ENCODE peak calls at places on chromosomes 5 and 9, in seven cellular contexts. T is SK-N-SH, G is HCT116, P is H1, U is HepG2, H is K562, Q is GM12878. C is an unnamed sample.
A peak's percentile ranks its signal among the peaks of the same experiment; 100 is the strongest.

GRCh38 chr5:137735531-137736284 is at the start of gene KLHL3:
- DNase-seq in U (peak; percentile 13), P (peak; percentile 76), Q (no peak), H (no peak), T (peak; percentile 68), G (no peak), C (peak; percentile 37)

GRCh38 chr5:178241688-178242231 is 9.2 kb upstream of the PHYKPL start:
- DNase-seq in Q (no peak), P (no peak), U (no peak), T (peak; percentile 21), H (no peak), G (no peak), C (no peak)

GRCh38 chr5:135626636-135627035 is 47.8 kb upstream of the CXCL14 start:
- DNase-seq in Q (no peak), T (no peak), P (no peak), G (no peak), H (no peak), U (no peak), C (no peak)

GRCh38 chr9:137978262-137978714 is 100.7 kb downstream of the CACNA1B start:
- DNase-seq in P (no peak), H (no peak), G (no peak), T (no peak), U (no peak), Q (no peak), C (no peak)

GRCh38 chr5:55441107-55441771 is 93.5 kb downstream of the PLPP1 start:
- DNase-seq in Q (no peak), G (no peak), H (no peak), P (no peak), T (no peak), U (no peak), C (no peak)

GRCh38 chr5:122805481-122805880 is 30.6 kb downstream of the SNX2 start:
- DNase-seq in H (no peak), P (no peak), G (no peak), T (no peak), U (no peak), Q (no peak), C (no peak)

GRCh38 chr5:126851441-126852103 is 74.6 kb downstream of the LMNB1 start:
- DNase-seq in T (no peak), G (no peak), Q (no peak), H (no peak), U (no peak), P (no peak), C (no peak)

GRCh38 chr9:129685220-129685932 is 19.9 kb downstream of the PRRX2 start:
- DNase-seq in T (no peak), H (no peak), Q (no peak), U (no peak), P (no peak), G (peak; percentile 68), C (no peak)

GRCh38 chr5:143887302-143887638 is 75.3 kb downstream of the HMHB1 start:
- DNase-seq in H (no peak), Q (no peak), U (no peak), G (no peak), P (no peak), T (peak; percentile 63), C (no peak)

GRCh38 chr9:77016111-77016525 is 3.3 kb upstream of the FOXB2 start:
- DNase-seq in P (no peak), G (no peak), H (no peak), U (no peak), Q (no peak), T (peak; percentile 43), C (no peak)

GRCh38 chr9:7967093-7967827 is 167.7 kb upstream of the DMAC1 start:
- DNase-seq in U (no peak), T (no peak), H (no peak), Q (no peak), P (no peak), G (no peak), C (no peak)

GRCh38 chr9:94804917-94805544 is 78.5 kb downstream of the AOPEP start:
- DNase-seq in H (no peak), G (no peak), Q (no peak), U (no peak), P (no peak), T (no peak), C (no peak)

GRCh38 chr5:55427157-55427556 is 107.6 kb downstream of the PLPP1 start:
- DNase-seq in Q (no peak), H (no peak), P (no peak), U (no peak), G (no peak), T (peak; percentile 22), C (no peak)

GRCh38 chr9:27542519-27542918 is 12.9 kb upstream of the MOB3B start:
- DNase-seq in G (no peak), U (no peak), Q (no peak), P (no peak), H (no peak), T (no peak), C (no peak)

GRCh38 chr9:78035369-78035993 is 3.9 kb upstream of the GNAQ start:
- DNase-seq in Q (peak; percentile 7), U (peak; percentile 69), G (peak; percentile 65), T (peak; percentile 65), H (peak; percentile 46), P (no peak), C (no peak)

GRCh38 chr9:107280543-107280942 is 2.5 kb upstream of the RAD23B start:
- DNase-seq in T (no peak), G (peak; percentile 37), Q (no peak), P (no peak), H (no peak), U (no peak), C (no peak)

GRCh38 chr5:100791376-100791775 is 111.7 kb downstream of the ST8SIA4 start:
- DNase-seq in U (no peak), Q (no peak), H (no peak), T (no peak), P (no peak), G (no peak), C (no peak)

GRCh38 chr5:108638021-108638420 is 109.7 kb upstream of the FER start:
- DNase-seq in G (no peak), P (no peak), Q (no peak), H (no peak), U (no peak), T (no peak), C (no peak)

GRCh38 chr9:37911271-37911681 is 7.3 kb upstream of the SLC25A51 start:
- DNase-seq in U (no peak), Q (no peak), G (no peak), P (no peak), T (no peak), H (no peak), C (no peak)

GRCh38 chr9:132982508-132982907 is 4.0 kb downstream of the GFI1B start:
- DNase-seq in Q (no peak), P (no peak), H (peak; percentile 30), U (no peak), T (no peak), G (no peak), C (no peak)

GRCh38 chr9:131477367-131477766 is 25.4 kb upstream of the POMT1 start:
- DNase-seq in T (no peak), G (no peak), P (no peak), H (no peak), Q (no peak), U (no peak), C (no peak)

GRCh38 chr5:20128346-20128745 is 140.3 kb upstream of the CDH18 start:
- DNase-seq in G (no peak), T (no peak), Q (no peak), H (no peak), P (no peak), U (no peak), C (no peak)

GRCh38 chr9:136373300-136374182 is at the start of gene CARD9:
- DNase-seq in T (peak; percentile 83), H (peak; percentile 82), G (no peak), Q (no peak), P (no peak), U (peak; percentile 66), C (no peak)

GRCh38 chr5:170758481-170758880 is 25.0 kb upstream of the GABRP start:
- DNase-seq in G (no peak), H (no peak), P (no peak), T (no peak), U (no peak), Q (no peak), C (no peak)

GRCh38 chr5:170757669-170758068 is 25.9 kb upstream of the GABRP start:
- DNase-seq in P (no peak), H (no peak), G (no peak), T (no peak), Q (no peak), U (no peak), C (no peak)

GRCh38 chr5:170755679-170756456 is 27.7 kb upstream of the GABRP start:
- DNase-seq in G (no peak), Q (no peak), T (peak; percentile 31), H (no peak), P (no peak), U (no peak), C (no peak)

GRCh38 chr5:170760126-170760525 is 23.4 kb upstream of the GABRP start:
- DNase-seq in T (no peak), G (no peak), Q (no peak), H (no peak), P (no peak), U (no peak), C (no peak)

GRCh38 chr5:170757182-170757601 is 26.3 kb upstream of the GABRP start:
- DNase-seq in U (peak; percentile 21), G (no peak), P (no peak), H (no peak), Q (peak; percentile 25), T (no peak), C (no peak)
- TF ChIP-seq JUND in U (no peak), G (no peak), P (no peak), H (no peak), Q (no peak), T (no peak), C (no peak)

GRCh38 chr5:38445374-38446028 is 110.9 kb downstream of the LIFR start:
- DNase-seq in G (no peak), Q (no peak), P (no peak), T (no peak), U (no peak), H (no peak), C (no peak)
- TF ChIP-seq JUND in G (no peak), Q (no peak), P (no peak), T (no peak), U (no peak), H (no peak), C (no peak)

DNA sequence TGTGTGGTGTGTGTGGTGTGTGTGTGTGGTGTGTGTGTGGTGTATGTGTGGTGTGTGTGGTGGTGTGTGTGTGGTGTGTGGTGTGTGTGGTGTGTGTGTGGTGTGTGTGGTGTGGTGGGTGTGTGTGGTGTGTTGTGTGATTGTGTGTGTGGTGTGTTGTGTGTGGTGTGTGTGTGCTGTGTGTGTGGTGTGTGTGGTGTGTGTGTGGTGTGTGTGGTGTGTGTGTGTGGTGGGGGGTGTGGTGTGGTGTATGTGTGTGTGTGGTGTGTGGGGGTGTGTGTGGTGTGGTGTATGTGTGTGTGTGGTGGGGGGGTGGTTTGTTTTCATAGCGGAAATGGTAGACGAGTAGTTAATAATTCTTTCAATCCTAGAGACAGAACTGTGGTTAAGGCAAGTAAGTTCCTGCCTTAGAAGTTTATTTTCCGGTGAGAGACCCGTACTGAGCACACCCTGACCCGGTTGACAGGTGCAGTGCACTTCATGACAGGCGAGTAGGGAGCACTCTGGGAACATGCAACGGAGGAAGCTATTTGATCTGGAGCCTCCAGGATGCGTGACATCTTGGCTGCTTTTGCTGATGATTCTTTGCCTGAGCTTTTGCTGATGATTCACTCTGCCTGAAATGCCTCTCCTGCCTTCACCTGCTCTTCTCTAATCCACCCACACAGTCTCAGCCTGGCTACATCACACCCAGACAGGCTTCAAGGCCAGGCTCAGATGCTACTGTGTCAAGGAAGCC is 21.7 kb upstream of the FAT2 start:
- DNase-seq in T (no peak), U (no peak), H (no peak), G (peak; percentile 19), P (no peak), Q (peak; percentile 45), C (no peak)
- TF ChIP-seq JUND in T (no peak), U (no peak), H (no peak), G (peak; percentile 10), P (no peak), Q (no peak), C (no peak)

GRCh38 chr9:118568704-118569103 is 800.5 kb downstream of the BRINP1 start:
- DNase-seq in U (no peak), G (no peak), T (no peak), H (no peak), P (no peak), Q (no peak), C (no peak)
- TF ChIP-seq JUND in U (no peak), G (no peak), T (no peak), H (no peak), P (no peak), Q (no peak), C (no peak)